ENCODE peak calls at places on chromosomes 3 and 15, in four cellular contexts. M is transverse colon, K is AML-193, X is GM12891. Z is an unnamed sample.

GRCh38 chr3:35639251-35640185 is at the start of gene ARPP21:
- DNase-seq in M (no peak), K (no peak), X (peak), Z (no peak)

GRCh38 chr15:52021128-52021671 is 2.2 kb downstream of the MAPK6 start:
- DNase-seq in M (peak), K (peak), X (no peak), Z (peak)

GRCh38 chr15:64949383-64950141 is 37.9 kb downstream of the ANKDD1A start:
- DNase-seq in M (no peak), K (no peak), X (no peak), Z (no peak)

GRCh38 chr3:42589382-42590109 is 1.1 kb upstream of the SS18L2 start:
- DNase-seq in M (no peak), K (no peak), X (no peak), Z (no peak)

GRCh38 chr3:56878046-56878445 is 76.3 kb upstream of the ARHGEF3 start:
- DNase-seq in M (no peak), K (no peak), X (no peak), Z (no peak)

GRCh38 chr15:50873935-50874353 is 34.5 kb upstream of the AP4E1 start:
- DNase-seq in M (no peak), K (peak), X (no peak), Z (no peak)

GRCh38 chr3:85758442-85758841 is 799.7 kb downstream of the CADM2 start:
- DNase-seq in M (no peak), K (no peak), X (no peak), Z (no peak)

GRCh38 chr3:136621628-136622027 is 130.6 kb downstream of the STAG1 start:
- DNase-seq in M (no peak), K (no peak), X (no peak), Z (no peak)

GRCh38 chr15:47717036-47717611 is at the start of gene SEMA6D:
- DNase-seq in M (peak), K (no peak), X (peak), Z (peak)

GRCh38 chr3:12060139-12060831 is 56.1 kb downstream of the SYN2 start:
- DNase-seq in M (no peak), K (no peak), X (no peak), Z (no peak)

GRCh38 chr15:25372298-25372697 is 66.5 kb downstream of the UBE3A start:
- DNase-seq in M (no peak), K (peak), X (no peak), Z (no peak)

GRCh38 chr3:48991851-48992545 is 2.0 kb downstream of the P4HTM start:
- DNase-seq in M (no peak), K (no peak), X (no peak), Z (no peak)

GRCh38 chr3:63479661-63480035 is 172.8 kb upstream of the SNTN start:
- DNase-seq in M (no peak), K (no peak), X (no peak), Z (no peak)

GRCh38 chr3:193894121-193894863 is 241.7 kb upstream of the HES1 start:
- DNase-seq in M (no peak), K (peak), X (no peak), Z (peak)

GRCh38 chr3:144112437-144112836 is 140.8 kb downstream of the DIPK2A start:
- DNase-seq in M (no peak), K (no peak), X (no peak), Z (no peak)

GRCh38 chr15:63080638-63081250 is 38.2 kb downstream of the TPM1 start:
- DNase-seq in M (no peak), K (no peak), X (no peak), Z (no peak)